ENCODE peak calls at places on chromosomes 4 and X, in ten cellular contexts. Y, V, H, N, Q, R, T, M, C and Z are unnamed samples.

GRCh38 chr4:159946983-159947645 is 844.2 kb downstream of the RAPGEF2 start:
- DNase-seq in Y (peak), V (peak), H (no peak), N (peak), Q (no peak), R (peak), T (peak), M (peak), C (peak), Z (peak)

GRCh38 chrX:23394421-23394820 is 59.8 kb downstream of the PTCHD1 start:
- DNase-seq in Y (no peak), V (no peak), H (no peak), N (no peak), Q (no peak), R (no peak), T (peak), M (no peak), C (peak), Z (no peak)

GRCh38 chr4:2142630-2143427 is 83.7 kb downstream of the NAT8L start:
- DNase-seq in Y (no peak), V (no peak), H (no peak), N (no peak), Q (no peak), R (no peak), T (peak), M (peak), C (peak), Z (peak)

GRCh38 chr4:86670739-86671138 is 76.6 kb downstream of the PTPN13 start:
- DNase-seq in Y (peak), V (peak), H (no peak), N (peak), Q (no peak), R (peak), T (peak), M (peak), C (peak), Z (peak)

GRCh38 chr4:8305851-8306361 is 36.4 kb downstream of the HTRA3 start:
- DNase-seq in Y (no peak), V (no peak), H (peak), N (no peak), Q (no peak), R (no peak), T (no peak), M (no peak), C (no peak), Z (no peak)

GRCh38 chr4:139768913-139769312 is 103.3 kb downstream of the MGST2 start:
- DNase-seq in Y (no peak), V (no peak), H (no peak), N (no peak), Q (no peak), R (no peak), T (no peak), M (no peak), C (no peak), Z (peak)

GRCh38 chr4:76856183-76856969 is 41.6 kb downstream of the SOWAHB start:
- DNase-seq in Y (no peak), V (peak), H (no peak), N (peak), Q (no peak), R (peak), T (peak), M (peak), C (peak), Z (peak)

GRCh38 chrX:111511477-111511876 is at the start of gene SERTM2:
- DNase-seq in Y (no peak), V (no peak), H (no peak), N (no peak), Q (no peak), R (no peak), T (peak), M (peak), C (peak), Z (peak)

GRCh38 chr4:83266689-83267088 is 17.9 kb downstream of the COQ2 start:
- DNase-seq in Y (no peak), V (no peak), H (no peak), N (no peak), Q (no peak), R (no peak), T (peak), M (no peak), C (no peak), Z (peak)

GRCh38 chr4:76579596-76580375 is 144.8 kb downstream of the SHROOM3 start:
- DNase-seq in Y (no peak), V (no peak), H (no peak), N (no peak), Q (no peak), R (no peak), T (no peak), M (no peak), C (no peak), Z (no peak)

GRCh38 chrX:103831342-103831802 is 685 bp downstream of the RAB9B start:
- DNase-seq in Y (no peak), V (no peak), H (no peak), N (peak), Q (no peak), R (no peak), T (no peak), M (no peak), C (peak), Z (no peak)

GRCh38 chrX:16114640-16115039 is 8.7 kb upstream of the GRPR start:
- DNase-seq in Y (no peak), V (peak), H (no peak), N (no peak), Q (no peak), R (peak), T (peak), M (peak), C (peak), Z (no peak)

GRCh38 chrX:15507005-15507404 is 6.4 kb downstream of the BMX start:
- DNase-seq in Y (no peak), V (no peak), H (no peak), N (no peak), Q (no peak), R (no peak), T (no peak), M (no peak), C (no peak), Z (no peak)

GRCh38 chr4:8351931-8352367 is 82.4 kb downstream of the HTRA3 start:
- DNase-seq in Y (no peak), V (peak), H (no peak), N (no peak), Q (no peak), R (peak), T (peak), M (peak), C (peak), Z (peak)

GRCh38 chr4:172393220-172393619 is 580.0 kb downstream of the GALNTL6 start:
- DNase-seq in Y (no peak), V (no peak), H (no peak), N (no peak), Q (no peak), R (no peak), T (no peak), M (no peak), C (no peak), Z (no peak)

GRCh38 chr4:8775751-8776355 is 95.8 kb downstream of the HMX1 start:
- DNase-seq in Y (no peak), V (no peak), H (peak), N (no peak), Q (no peak), R (no peak), T (no peak), M (no peak), C (no peak), Z (no peak)

GRCh38 chrX:2872937-2873336 is 44.2 kb downstream of the GYG2 start:
- DNase-seq in Y (no peak), V (no peak), H (no peak), N (no peak), Q (no peak), R (no peak), T (no peak), M (no peak), C (no peak), Z (no peak)

GRCh38 chr4:108166441-108167315 is 2.1 kb downstream of the LEF1 start:
- DNase-seq in Y (no peak), V (no peak), H (no peak), N (no peak), Q (no peak), R (no peak), T (peak), M (no peak), C (peak), Z (no peak)

GRCh38 chr4:100022792-100023222 is 72.7 kb upstream of the H2AZ1 start:
- DNase-seq in Y (no peak), V (no peak), H (no peak), N (no peak), Q (no peak), R (no peak), T (no peak), M (no peak), C (peak), Z (no peak)

GRCh38 chr4:26496207-26496783 is 6.0 kb upstream of the CCKAR start:
- DNase-seq in Y (no peak), V (no peak), H (no peak), N (no peak), Q (no peak), R (peak), T (no peak), M (no peak), C (no peak), Z (peak)

GRCh38 chr4:16969696-16970135 is 71.3 kb upstream of the LDB2 start:
- DNase-seq in Y (no peak), V (peak), H (no peak), N (no peak), Q (no peak), R (peak), T (peak), M (peak), C (peak), Z (peak)

GRCh38 chr4:169582203-169582602 is 30.2 kb downstream of the NEK1 start:
- DNase-seq in Y (no peak), V (no peak), H (no peak), N (no peak), Q (no peak), R (no peak), T (no peak), M (no peak), C (no peak), Z (no peak)

GRCh38 chrX:53681661-53682060 is 4.9 kb downstream of the HUWE1 start:
- DNase-seq in Y (no peak), V (no peak), H (no peak), N (no peak), Q (no peak), R (no peak), T (peak), M (peak), C (peak), Z (peak)

GRCh38 chr4:1200425-1201035 is 28.1 kb upstream of the SPON2 start:
- DNase-seq in Y (no peak), V (peak), H (peak), N (no peak), Q (no peak), R (peak), T (peak), M (peak), C (peak), Z (peak)

GRCh38 chr4:25088342-25088952 is 57.7 kb upstream of the LGI2 start:
- DNase-seq in Y (no peak), V (peak), H (peak), N (no peak), Q (no peak), R (peak), T (peak), M (no peak), C (no peak), Z (no peak)

GRCh38 chr4:137393043-137393442 is 139.3 kb downstream of the PCDH18 start:
- DNase-seq in Y (no peak), V (peak), H (no peak), N (no peak), Q (no peak), R (no peak), T (peak), M (peak), C (peak), Z (peak)

GRCh38 chr4:141099326-141099725 is 33.9 kb downstream of the RNF150 start:
- DNase-seq in Y (no peak), V (peak), H (no peak), N (no peak), Q (no peak), R (peak), T (peak), M (peak), C (peak), Z (no peak)

GRCh38 chr4:6688879-6689505 is 4.7 kb upstream of the S100P start:
- DNase-seq in Y (peak), V (peak), H (no peak), N (peak), Q (no peak), R (peak), T (peak), M (peak), C (peak), Z (peak)